ENCODE peak calls at places on chromosomes 2 and 18, in eight cellular contexts. B, P, U, I, G, M, J and A are unnamed samples.

GRCh38 chr18:40851014-40851429 is 1104.0 kb upstream of the PIK3C3 start:
- DNase-seq in B (no peak), P (no peak), U (no peak), I (no peak), G (no peak), M (no peak), J (no peak), A (no peak)

GRCh38 chr2:157587576-157587975 is 41.1 kb downstream of the ACVR1C start:
- DNase-seq in B (no peak), P (no peak), U (no peak), I (no peak), G (no peak), M (no peak), J (no peak), A (no peak)

GRCh38 chr2:182456784-182457183 is 29.9 kb upstream of the PDE1A start:
- DNase-seq in B (no peak), P (no peak), U (no peak), I (no peak), G (no peak), M (no peak), J (no peak), A (no peak)

GRCh38 chr2:159811232-159811631 is 13.2 kb upstream of the CD302 start:
- DNase-seq in B (no peak), P (no peak), U (no peak), I (no peak), G (no peak), M (no peak), J (no peak), A (no peak)

GRCh38 chr2:26268184-26268583 is 23.4 kb downstream of the HADHB start:
- DNase-seq in B (no peak), P (no peak), U (no peak), I (no peak), G (no peak), M (no peak), J (no peak), A (no peak)

GRCh38 chr2:241339839-241340471 is 16.1 kb upstream of the FARP2 start:
- DNase-seq in B (no peak), P (no peak), U (no peak), I (no peak), G (no peak), M (no peak), J (no peak), A (no peak)

GRCh38 chr2:200050921-200051620 is 95.7 kb downstream of the MAIP1 start:
- DNase-seq in B (no peak), P (no peak), U (no peak), I (no peak), G (no peak), M (no peak), J (no peak), A (peak)

GRCh38 chr2:240392084-240392947 is 43.1 kb upstream of the GPC1 start:
- DNase-seq in B (no peak), P (no peak), U (peak), I (peak), G (peak), M (peak), J (peak), A (no peak)

GRCh38 chr2:137910641-137911040 is 53.6 kb upstream of the HNMT start:
- DNase-seq in B (no peak), P (peak), U (no peak), I (no peak), G (no peak), M (no peak), J (no peak), A (no peak)

GRCh38 chr2:7191927-7192326 is 274.7 kb downstream of the RNF144A start:
- DNase-seq in B (no peak), P (peak), U (no peak), I (no peak), G (no peak), M (no peak), J (no peak), A (no peak)

GRCh38 chr2:28317390-28317789 is 75.3 kb upstream of the FOSL2 start:
- DNase-seq in B (no peak), P (no peak), U (peak), I (no peak), G (no peak), M (no peak), J (no peak), A (no peak)

GRCh38 chr2:181203412-181203811 is 223.0 kb downstream of the UBE2E3 start:
- DNase-seq in B (no peak), P (peak), U (no peak), I (no peak), G (no peak), M (no peak), J (no peak), A (no peak)

GRCh38 chr2:85175369-85176299 is 42.4 kb downstream of the TCF7L1 start:
- DNase-seq in B (no peak), P (peak), U (no peak), I (peak), G (no peak), M (no peak), J (no peak), A (peak)

GRCh38 chr2:47088371-47089082 is 66.6 kb downstream of the STPG4 start:
- DNase-seq in B (no peak), P (peak), U (no peak), I (no peak), G (no peak), M (no peak), J (no peak), A (no peak)
- TF ChIP-seq CTCF in B (no peak), P (peak), U (no peak), I (no peak), G (peak), M (peak), J (no peak), A (no peak)

DNA sequence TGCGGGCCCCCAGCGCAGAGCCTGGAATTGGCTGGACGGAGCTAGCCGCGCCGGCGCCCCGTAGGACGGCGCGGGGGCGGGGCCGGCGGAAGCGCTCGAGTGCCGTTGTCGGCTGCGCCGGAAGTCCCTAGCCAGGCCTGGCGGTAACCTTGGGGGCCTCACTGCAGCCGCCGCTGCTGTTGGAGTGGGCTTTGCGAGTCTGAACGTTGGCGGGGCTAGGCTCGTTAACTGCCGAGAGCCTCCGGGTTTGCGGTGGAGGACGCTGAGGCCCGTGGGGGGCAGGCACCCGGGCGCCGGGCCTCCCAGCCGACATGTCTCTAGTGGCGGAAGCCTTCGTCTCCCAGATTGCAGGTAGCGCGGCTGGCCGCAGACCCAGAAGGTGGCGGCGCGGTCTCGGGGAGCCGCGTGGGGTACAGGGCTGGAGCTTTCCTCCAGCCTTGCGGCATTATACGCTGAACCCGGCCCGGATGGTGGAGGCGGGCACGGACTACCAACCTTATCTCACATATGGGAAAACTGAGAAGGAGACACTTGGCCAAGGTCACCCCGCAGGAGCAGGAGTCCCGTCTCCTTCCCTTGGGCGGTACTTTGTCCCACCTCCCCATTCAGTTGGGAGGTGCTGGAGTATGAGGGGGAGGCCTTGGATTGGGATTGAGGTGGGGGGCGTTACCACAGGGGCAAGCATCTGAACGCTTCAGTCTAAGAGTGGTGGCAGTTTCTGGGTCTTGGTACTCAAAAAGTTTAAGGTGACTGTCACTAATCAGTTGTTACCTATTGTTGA is at the start of gene MTX2:
- DNase-seq in B (no peak), P (peak), U (peak), I (peak), G (peak), M (peak), J (peak), A (peak)
- TF ChIP-seq POLR2A in B (peak), P (peak), U (no peak), I (peak), G (peak), M (peak), J (peak), A (peak)

GRCh38 chr2:173664520-173664919 is 300.7 kb downstream of the SP3 start:
- DNase-seq in B (no peak), P (no peak), U (no peak), I (no peak), G (no peak), M (no peak), J (no peak), A (no peak)

GRCh38 chr2:173669271-173669853 is 295.8 kb downstream of the SP3 start:
- DNase-seq in B (no peak), P (no peak), U (no peak), I (no peak), G (no peak), M (no peak), J (no peak), A (no peak)

GRCh38 chr2:173669888-173670287 is 295.3 kb downstream of the SP3 start:
- DNase-seq in B (no peak), P (no peak), U (no peak), I (no peak), G (no peak), M (no peak), J (no peak), A (no peak)

GRCh38 chr2:173667014-173667413 is 298.2 kb downstream of the SP3 start:
- DNase-seq in B (no peak), P (no peak), U (no peak), I (no peak), G (no peak), M (no peak), J (no peak), A (no peak)

GRCh38 chr2:173667415-173667814 is 297.8 kb downstream of the SP3 start:
- DNase-seq in B (no peak), P (no peak), U (no peak), I (no peak), G (no peak), M (no peak), J (no peak), A (no peak)
- TF ChIP-seq CTCF in B (no peak), P (peak), U (no peak), I (no peak), G (no peak), M (no peak), J (no peak), A (no peak)

GRCh38 chr2:67839668-67840067 is 223.1 kb downstream of the C1D start:
- DNase-seq in B (no peak), P (no peak), U (no peak), I (no peak), G (no peak), M (no peak), J (no peak), A (no peak)

GRCh38 chr2:67841711-67842110 is 221.1 kb downstream of the C1D start:
- DNase-seq in B (no peak), P (no peak), U (no peak), I (no peak), G (no peak), M (no peak), J (no peak), A (no peak)

GRCh38 chr2:67839242-67839641 is 223.6 kb downstream of the C1D start:
- DNase-seq in B (no peak), P (no peak), U (no peak), I (no peak), G (no peak), M (no peak), J (no peak), A (no peak)

GRCh38 chr2:67842375-67842959 is 220.3 kb downstream of the C1D start:
- DNase-seq in B (no peak), P (peak), U (no peak), I (no peak), G (no peak), M (no peak), J (no peak), A (no peak)

GRCh38 chr2:67840460-67841068 is 222.2 kb downstream of the C1D start:
- DNase-seq in B (no peak), P (peak), U (peak), I (peak), G (peak), M (peak), J (peak), A (peak)
- TF ChIP-seq POLR2A in B (no peak), P (no peak), U (no peak), I (no peak), G (no peak), M (no peak), J (no peak), A (no peak)

DNA sequence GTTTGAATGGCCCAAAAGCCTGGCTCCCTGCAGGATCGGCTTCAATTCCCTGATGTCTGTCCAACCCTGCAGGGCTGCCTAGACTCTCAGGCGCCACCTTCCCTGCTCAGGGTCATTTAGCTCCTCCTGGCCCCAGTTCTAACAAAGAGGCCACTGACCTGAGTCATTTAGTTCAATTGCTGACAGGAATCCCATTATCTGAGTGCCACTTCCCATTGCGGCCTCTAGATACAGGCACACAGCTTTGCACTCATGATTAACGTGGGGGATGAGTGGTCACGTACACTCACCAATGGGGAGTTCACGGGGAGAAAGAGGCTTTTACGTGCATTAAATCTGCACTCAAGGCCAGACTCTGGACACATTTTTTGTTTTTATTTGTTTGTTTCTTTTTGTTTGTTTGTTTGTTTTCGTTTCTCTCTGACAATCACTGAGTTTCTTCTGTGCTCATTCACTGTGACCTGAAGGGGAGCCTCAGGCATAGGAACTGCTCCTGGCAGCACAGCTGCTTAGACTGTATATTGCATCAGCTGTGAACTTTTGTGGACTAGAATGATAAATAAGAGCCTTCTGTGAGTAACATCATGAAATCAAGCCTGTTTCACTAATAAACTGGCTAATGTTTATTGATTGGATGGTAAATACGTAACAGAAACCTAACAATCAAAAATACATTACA is 118.9 kb upstream of the CTNNA2 start:
- DNase-seq in B (no peak), P (no peak), U (no peak), I (no peak), G (no peak), M (peak), J (no peak), A (no peak)
- TF ChIP-seq CTCF in B (no peak), P (no peak), U (no peak), I (no peak), G (no peak), M (peak), J (no peak), A (no peak)

GRCh38 chr2:50538137-50538536 is 493.8 kb downstream of the NRXN1 start:
- DNase-seq in B (no peak), P (no peak), U (no peak), I (no peak), G (no peak), M (no peak), J (peak), A (no peak)

GRCh38 chr2:50529600-50530218 is 502.2 kb downstream of the NRXN1 start:
- DNase-seq in B (no peak), P (peak), U (no peak), I (no peak), G (no peak), M (no peak), J (no peak), A (no peak)

GRCh38 chr2:50535971-50536759 is 495.8 kb downstream of the NRXN1 start:
- DNase-seq in B (no peak), P (no peak), U (no peak), I (no peak), G (no peak), M (no peak), J (no peak), A (peak)

DNA sequence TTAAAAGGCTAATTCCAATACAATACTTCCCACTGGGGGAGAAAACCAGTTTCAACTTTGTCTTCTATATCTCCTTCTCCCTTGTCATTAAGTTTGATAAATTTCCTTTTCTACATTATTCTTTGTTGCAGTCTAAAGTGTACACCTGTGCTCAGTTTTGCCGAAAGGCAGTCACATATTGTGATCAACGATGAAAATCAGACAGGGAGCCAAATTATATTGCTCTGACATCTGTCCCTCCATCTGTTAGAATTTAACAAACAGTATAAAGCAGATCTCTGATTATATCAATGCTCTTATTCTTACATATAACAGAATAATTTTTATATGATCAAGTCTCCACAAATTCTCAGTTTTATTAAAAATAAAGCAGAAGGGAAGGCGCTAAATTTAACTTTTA is 496.7 kb downstream of the NRXN1 start:
- DNase-seq in B (no peak), P (no peak), U (no peak), I (no peak), G (no peak), M (no peak), J (no peak), A (no peak)
- TF ChIP-seq POLR2A in B (no peak), P (no peak), U (no peak), I (no peak), G (no peak), M (no peak), J (no peak), A (no peak)

GRCh38 chr2:196041786-196042185 is 26.9 kb downstream of the DNAH7 start:
- DNase-seq in B (no peak), P (no peak), U (no peak), I (no peak), G (no peak), M (no peak), J (no peak), A (no peak)
- TF ChIP-seq CTCF in B (no peak), P (no peak), U (no peak), I (no peak), G (no peak), M (no peak), J (no peak), A (no peak)